ENCODE peak calls at places on chromosomes 1 and 21, in eight cellular contexts. A is A549, N is GM12878, P is HCT116, Q is right lobe of liver, L is heart left ventricle, B is HepG2, F is gastrocnemius medialis. G is an unnamed sample.

GRCh38 chr1:55781944-55782482 is 566.8 kb upstream of the USP24 start:
- ATAC-seq in A (no peak), B (no peak), L (peak), Q (peak), F (peak), P (peak), N (no peak), G (no peak)

GRCh38 chr1:197868751-197869501 is 33.5 kb upstream of the C1orf53 start:
- ATAC-seq in L (peak), B (peak), F (peak), A (peak), Q (peak), P (peak), N (peak), G (peak)

GRCh38 chr21:15221799-15222386 is 157.1 kb upstream of the NRIP1 start:
- ATAC-seq in A (peak), Q (peak), P (peak), F (peak), N (no peak), L (peak), B (peak), G (peak)

GRCh38 chr1:76547916-76548315 is 319.4 kb upstream of the ST6GALNAC5 start:
- ATAC-seq in F (no peak), L (no peak), A (no peak), P (no peak), B (peak), N (no peak), Q (no peak), G (no peak)

GRCh38 chr21:41360072-41360821 is 1.6 kb upstream of the MX2 start:
- ATAC-seq in Q (peak), B (peak), L (no peak), A (peak), N (no peak), P (peak), F (peak), G (peak)

GRCh38 chr1:34744851-34745250 is 10.0 kb upstream of the GJB5 start:
- ATAC-seq in Q (no peak), F (no peak), L (no peak), A (no peak), N (no peak), P (no peak), B (no peak), G (no peak)

GRCh38 chr1:100359139-100359538 is 6.8 kb downstream of the CDC14A start:
- ATAC-seq in Q (peak), A (no peak), L (peak), P (no peak), B (no peak), N (peak), F (no peak), G (no peak)

GRCh38 chr1:116325922-116326321 is 47.1 kb upstream of the ATP1A1 start:
- ATAC-seq in L (no peak), B (no peak), N (peak), P (no peak), A (no peak), F (peak), Q (peak), G (no peak)

GRCh38 chr1:16717174-16718108 is 22.9 kb upstream of the RNU1-4 start:
- ATAC-seq in Q (no peak), A (peak), P (peak), L (peak), F (no peak), B (peak), N (no peak), G (no peak)

GRCh38 chr1:59788825-59789224 is 25.9 kb upstream of the HOOK1 start:
- ATAC-seq in P (no peak), A (no peak), B (no peak), L (no peak), F (no peak), N (no peak), Q (no peak), G (no peak)

GRCh38 chr1:166588741-166589140 is 250.5 kb upstream of the POGK start:
- ATAC-seq in N (no peak), F (no peak), B (no peak), A (no peak), P (no peak), Q (no peak), L (no peak), G (no peak)

GRCh38 chr21:29436143-29436542 is 137.4 kb downstream of the BACH1 start:
- ATAC-seq in B (no peak), Q (peak), L (peak), P (no peak), F (no peak), N (no peak), A (no peak), G (no peak)

GRCh38 chr1:206719169-206719839 is 34.6 kb downstream of the MAPKAPK2 start:
- ATAC-seq in A (no peak), L (no peak), F (no peak), Q (no peak), N (peak), P (no peak), B (no peak), G (no peak)

GRCh38 chr1:234435620-234436019 is 43.4 kb downstream of the TARBP1 start:
- ATAC-seq in L (no peak), N (no peak), F (no peak), P (no peak), B (no peak), A (no peak), Q (no peak), G (no peak)

GRCh38 chr1:241323510-241323909 is 33.5 kb downstream of the RGS7 start:
- ATAC-seq in F (no peak), Q (no peak), N (no peak), P (no peak), A (no peak), B (no peak), L (no peak), G (no peak)

GRCh38 chr1:154849645-154850131 is 20.4 kb downstream of the KCNN3 start:
- ATAC-seq in Q (no peak), F (no peak), N (peak), P (no peak), B (no peak), L (no peak), A (no peak), G (no peak)

GRCh38 chr1:193094112-193094511 is 11.1 kb downstream of the GLRX2 start:
- ATAC-seq in P (no peak), A (no peak), F (no peak), Q (no peak), B (no peak), L (no peak), N (no peak), G (no peak)

GRCh38 chr1:161115132-161115711 is 2.6 kb downstream of the PFDN2 start:
- ATAC-seq in Q (no peak), L (no peak), P (peak), B (no peak), A (peak), N (no peak), F (no peak), G (no peak)

GRCh38 chr1:229192031-229192430 is 78.9 kb upstream of the RAB4A start:
- ATAC-seq in F (no peak), L (no peak), B (no peak), N (no peak), Q (no peak), P (no peak), A (no peak), G (no peak)

GRCh38 chr1:213678348-213678747 is 309.4 kb upstream of the PROX1 start:
- ATAC-seq in B (no peak), F (no peak), P (no peak), A (no peak), Q (peak), L (no peak), N (no peak), G (no peak)

GRCh38 chr1:54945393-54945936 is 35.0 kb upstream of the TMEM61 start:
- ATAC-seq in B (peak), L (no peak), N (peak), P (peak), A (peak), Q (peak), F (no peak), G (no peak)

GRCh38 chr1:2557146-2558029 is 1.2 kb downstream of the TNFRSF14 start:
- ATAC-seq in P (no peak), L (peak), Q (peak), N (peak), A (peak), B (peak), F (no peak), G (no peak)

GRCh38 chr1:227244339-227245118 is 73.8 kb downstream of the CDC42BPA start:
- ATAC-seq in Q (peak), F (no peak), N (no peak), A (peak), B (peak), P (peak), L (no peak), G (no peak)

GRCh38 chr1:239898067-239898730 is 193.5 kb upstream of the FMN2 start:
- ATAC-seq in F (peak), N (peak), Q (peak), P (peak), L (peak), B (peak), A (peak), G (peak)

GRCh38 chr1:16980473-16981268 is at the start of gene MFAP2:
- ATAC-seq in N (peak), P (peak), B (peak), A (no peak), Q (no peak), F (no peak), L (no peak), G (peak)

GRCh38 chr21:15054606-15055239 is 10.1 kb downstream of the NRIP1 start:
- ATAC-seq in P (no peak), B (no peak), Q (no peak), F (no peak), A (peak), N (no peak), L (no peak), G (no peak)

GRCh38 chr1:185495898-185496297 is 178.9 kb upstream of the IVNS1ABP start:
- ATAC-seq in L (no peak), N (no peak), P (no peak), Q (no peak), B (no peak), F (no peak), A (no peak), G (no peak)

GRCh38 chr1:34753163-34753562 is 1.7 kb upstream of the GJB5 start:
- ATAC-seq in L (no peak), B (no peak), F (no peak), Q (no peak), P (no peak), A (no peak), N (no peak), G (no peak)

GRCh38 chr1:88936760-88937342 is 45.5 kb upstream of the GTF2B start:
- ATAC-seq in L (no peak), A (no peak), F (no peak), Q (peak), N (no peak), B (peak), P (no peak), G (peak)

GRCh38 chr1:159800177-159800935 is 1.8 kb upstream of the FCRL6 start:
- ATAC-seq in Q (peak), N (peak), L (no peak), F (no peak), A (no peak), P (no peak), B (no peak), G (no peak)

GRCh38 chr21:20302084-20302483 is 696.1 kb upstream of the NCAM2 start:
- ATAC-seq in F (no peak), B (no peak), Q (no peak), N (no peak), L (no peak), P (no peak), A (no peak), G (no peak)

GRCh38 chr1:203526572-203526971 is 32.6 kb downstream of the OPTC start:
- ATAC-seq in F (no peak), A (peak), L (no peak), B (no peak), Q (no peak), N (no peak), P (no peak), G (peak)

GRCh38 chr21:36699026-36699545 is at the start of gene SIM2:
- ATAC-seq in A (peak), P (peak), B (peak), N (no peak), F (peak), Q (peak), L (peak), G (no peak)

GRCh38 chr21:26833460-26833939 is 11.7 kb downstream of the ADAMTS1 start:
- ATAC-seq in B (no peak), L (peak), N (no peak), A (no peak), Q (peak), P (no peak), F (no peak), G (peak)

GRCh38 chr1:150161747-150162581 is 12.2 kb downstream of the PLEKHO1 start:
- ATAC-seq in A (peak), Q (no peak), F (no peak), N (peak), B (peak), P (peak), L (no peak), G (no peak)

GRCh38 chr1:150156868-150157603 is 7.3 kb downstream of the PLEKHO1 start:
- ATAC-seq in A (no peak), B (no peak), Q (no peak), F (no peak), N (no peak), L (no peak), P (no peak), G (peak)

GRCh38 chr1:150162582-150162861 is 12.8 kb downstream of the PLEKHO1 start:
- ATAC-seq in L (no peak), N (no peak), Q (no peak), P (no peak), B (no peak), F (no peak), A (no peak), G (no peak)

GRCh38 chr1:150160964-150161626 is 11.4 kb downstream of the PLEKHO1 start:
- ATAC-seq in B (no peak), Q (no peak), A (no peak), P (no peak), L (no peak), N (peak), F (no peak), G (no peak)

GRCh38 chr1:150159550-150159949 is 9.8 kb downstream of the PLEKHO1 start:
- ATAC-seq in P (no peak), F (no peak), Q (peak), A (no peak), N (peak), L (no peak), B (no peak), G (no peak)
- TF ChIP-seq POLR2A in P (no peak), F (no peak), Q (no peak), A (no peak), N (peak), L (no peak), B (no peak), G (no peak)

GRCh38 chr1:210233495-210234253 is 1.1 kb downstream of the SERTAD4 start:
- ATAC-seq in B (peak), A (peak), N (peak), Q (peak), F (peak), L (peak), P (peak), G (peak)

GRCh38 chr1:210234254-210234747 is 1.7 kb downstream of the SERTAD4 start:
- ATAC-seq in A (no peak), N (peak), P (no peak), F (no peak), B (peak), L (no peak), Q (no peak), G (no peak)

GRCh38 chr1:210231846-210232523 is 611 bp upstream of the SERTAD4 start:
- ATAC-seq in Q (no peak), N (no peak), L (peak), B (no peak), A (no peak), P (no peak), F (no peak), G (no peak)

GRCh38 chr1:210232524-210233215 is at the start of gene SERTAD4:
- ATAC-seq in A (peak), Q (peak), F (no peak), N (no peak), P (peak), B (peak), L (no peak), G (peak)

GRCh38 chr1:210233216-210233494 is 559 bp downstream of the SERTAD4 start:
- ATAC-seq in Q (peak), L (no peak), P (peak), N (peak), F (peak), A (peak), B (peak), G (peak)
- TF ChIP-seq POLR2A in Q (no peak), L (no peak), P (no peak), N (no peak), F (no peak), A (no peak), B (no peak), G (no peak)

DNA sequence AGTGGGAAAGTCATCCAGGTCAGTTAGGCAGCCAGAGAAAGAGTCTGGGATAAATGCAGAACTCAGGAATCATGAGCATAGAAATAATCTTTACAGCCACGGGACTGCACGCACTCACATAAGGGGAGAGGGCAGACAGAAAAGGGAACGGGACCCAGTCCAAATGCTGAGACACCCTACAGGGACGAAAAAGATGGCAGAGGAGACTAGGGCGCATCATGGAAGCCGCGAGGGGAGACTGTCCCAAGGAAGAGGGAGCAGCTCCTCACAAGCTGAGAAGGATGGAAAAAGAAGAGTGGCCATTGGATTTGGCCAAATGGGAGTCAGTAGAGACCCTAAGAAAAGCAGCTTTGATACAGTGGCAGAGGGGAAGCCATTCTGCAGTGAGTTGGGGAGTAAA is 102.9 kb upstream of the TLR5 start:
- ATAC-seq in P (no peak), Q (no peak), B (no peak), F (no peak), N (no peak), A (no peak), L (no peak), G (no peak)
- TF ChIP-seq POLR2A in P (no peak), Q (no peak), B (no peak), F (no peak), N (no peak), A (no peak), L (no peak), G (no peak)

GRCh38 chr1:15603050-15603965 is 13.9 kb upstream of the DDI2 start:
- ATAC-seq in B (peak), N (peak), F (peak), Q (peak), L (peak), A (peak), P (no peak), G (peak)
- TF ChIP-seq POLR2A in B (peak), N (peak), F (peak), Q (peak), L (peak), A (peak), P (no peak), G (peak)

GRCh38 chr1:91830242-91831131 is 55.5 kb downstream of the TGFBR3 start:
- ATAC-seq in N (peak), F (no peak), Q (peak), B (peak), L (peak), A (peak), P (peak), G (peak)
- TF ChIP-seq POLR2A in N (no peak), F (no peak), Q (no peak), B (peak), L (no peak), A (no peak), P (no peak), G (no peak)

GRCh38 chr1:247471445-247472016 is 13.6 kb upstream of the OR2B11 start:
- ATAC-seq in A (no peak), P (no peak), F (no peak), B (peak), N (peak), L (no peak), Q (no peak), G (no peak)
- TF ChIP-seq POLR2A in A (no peak), P (no peak), F (no peak), B (no peak), N (no peak), L (no peak), Q (no peak), G (no peak)

GRCh38 chr1:53220171-53220961 is at the start of gene CZIB:
- ATAC-seq in F (peak), A (peak), N (peak), B (peak), L (peak), Q (peak), P (peak), G (peak)
- TF ChIP-seq POLR2A in F (peak), A (peak), N (peak), B (peak), L (peak), Q (peak), P (peak), G (peak)

GRCh38 chr1:171250263-171250662 is 2.0 kb downstream of the FMO1 start:
- ATAC-seq in A (no peak), F (no peak), L (no peak), P (no peak), Q (no peak), N (no peak), B (no peak), G (no peak)

GRCh38 chr1:171251042-171251740 is 2.9 kb downstream of the FMO1 start:
- ATAC-seq in N (peak), P (peak), B (peak), A (peak), L (peak), Q (peak), F (no peak), G (peak)

GRCh38 chr1:171252482-171252881 is 4.2 kb downstream of the FMO1 start:
- ATAC-seq in P (no peak), B (no peak), F (no peak), L (no peak), Q (no peak), N (peak), A (peak), G (no peak)

GRCh38 chr1:171254859-171255258 is 6.6 kb downstream of the FMO1 start:
- ATAC-seq in B (no peak), F (no peak), A (no peak), Q (no peak), N (no peak), L (no peak), P (no peak), G (no peak)

DNA sequence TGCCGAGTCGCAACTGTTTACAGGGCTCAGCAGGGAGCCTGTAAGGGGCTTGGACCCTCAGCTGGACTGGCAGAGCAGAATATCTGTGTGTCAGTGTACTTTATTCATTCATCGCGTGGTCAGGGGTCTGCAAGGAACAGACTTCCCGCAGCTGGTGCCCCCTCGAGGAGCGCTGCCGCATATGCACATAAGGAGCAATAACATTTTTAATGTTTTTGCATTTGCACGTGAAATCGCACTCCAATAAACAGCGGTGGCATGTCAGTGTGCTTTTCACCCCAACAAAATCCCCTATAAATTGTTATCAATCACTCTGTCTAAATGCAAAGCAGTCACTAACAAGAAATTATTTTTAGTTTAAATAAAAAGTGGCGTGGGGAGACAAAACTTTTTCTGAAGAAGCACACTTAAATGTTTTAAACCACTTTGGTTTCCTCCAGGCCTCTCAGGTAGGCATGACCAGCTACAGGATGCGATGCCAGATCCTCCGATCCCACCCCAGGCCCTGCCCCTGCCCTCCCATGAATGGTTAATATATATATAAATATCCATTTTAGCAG is 3.5 kb downstream of the FMO1 start:
- ATAC-seq in Q (peak), B (peak), P (peak), N (peak), L (peak), A (peak), F (no peak), G (no peak)
- TF ChIP-seq POLR2A in Q (no peak), B (no peak), P (no peak), N (no peak), L (no peak), A (no peak), F (no peak), G (no peak)

GRCh38 chr1:145979746-145980435 is 15.4 kb downstream of the POLR3GL start:
- ATAC-seq in F (peak), A (no peak), Q (no peak), B (no peak), N (peak), P (no peak), L (no peak), G (peak)
- TF ChIP-seq POLR2A in F (no peak), A (no peak), Q (no peak), B (no peak), N (peak), P (no peak), L (no peak), G (no peak)

G was measured in gastroesophageal sphincter.